ENCODE peak calls at places on chromosome 17, in seven cellular contexts. I is IMR-90; K is AG08395; E is Caco-2; O is naive thymus-derived CD4-positive, alpha-beta T cell; M is midbrain; Y is nucleus accumbens. B is an unnamed sample.

GRCh38 chr17:35432176-35433074 is at the start of gene SLFN12:
- DNase-seq in Y (no peak), M (peak; percentile 24), K (peak; percentile 58), O (peak; percentile 69), E (no peak), I (peak; percentile 98), B (peak; percentile 79)

GRCh38 chr17:12352127-12352526 is 313.6 kb upstream of the MYOCD start:
- DNase-seq in Y (no peak), I (no peak), E (no peak), K (no peak), M (no peak), O (no peak), B (no peak)

GRCh38 chr17:27570578-27570914 is 60.4 kb upstream of the LGALS9 start:
- DNase-seq in I (no peak), E (no peak), O (no peak), K (no peak), Y (no peak), M (no peak), B (no peak)

GRCh38 chr17:77846531-77847085 is 111.9 kb upstream of the TNRC6C start:
- DNase-seq in I (no peak), E (no peak), Y (no peak), K (no peak), M (no peak), O (no peak), B (no peak)

GRCh38 chr17:15101175-15101574 is 164.0 kb downstream of the PMP22 start:
- DNase-seq in K (no peak), O (no peak), E (no peak), I (no peak), M (no peak), Y (no peak), B (no peak)

GRCh38 chr17:30344283-30345088 is 10.6 kb upstream of the TMIGD1 start:
- DNase-seq in I (peak; percentile 59), E (peak; percentile 88), M (peak; percentile 78), O (no peak), Y (peak; percentile 60), K (peak; percentile 13), B (peak; percentile 97)

GRCh38 chr17:46064460-46064859 is 65.4 kb downstream of the STH start:
- DNase-seq in O (no peak), I (no peak), E (no peak), Y (no peak), K (no peak), M (no peak), B (no peak)

GRCh38 chr17:35726609-35727460 is 4.6 kb upstream of the RASL10B start:
- DNase-seq in K (peak; percentile 86), O (no peak), M (no peak), Y (no peak), E (peak; percentile 42), I (peak; percentile 88), B (no peak)

B was measured in pons.